ENCODE peak calls at places on chromosomes 11 and 22, in six cellular contexts. N, A, M, R, X and J are unnamed samples.

GRCh38 chr11:66286699-66287098 is 2.2 kb downstream of the YIF1A start:
- DNase-seq in X (no peak), M (no peak), N (no peak), A (no peak), R (no peak), J (no peak)

GRCh38 chr22:29580200-29580810 is 608 bp downstream of the NIPSNAP1 start:
- DNase-seq in R (peak; percentile 62), M (no peak), X (no peak), N (no peak), A (peak; percentile 21), J (no peak)

GRCh38 chr11:73729594-73730206 is 31.2 kb downstream of the RAB6A start:
- DNase-seq in M (no peak), R (peak; percentile 40), X (no peak), A (peak; percentile 9), N (no peak), J (peak; percentile 56)

GRCh38 chr11:124748481-124749338 is 3.3 kb downstream of the VSIG2 start:
- DNase-seq in A (no peak), M (peak; percentile 41), N (peak; percentile 72), R (no peak), X (no peak), J (no peak)

GRCh38 chr22:18731075-18731666 is 119.5 kb upstream of the RIMBP3 start:
- DNase-seq in X (no peak), N (no peak), R (no peak), A (no peak), M (no peak), J (no peak)

GRCh38 chr11:128180446-128181089 is 406.8 kb downstream of the ETS1 start:
- DNase-seq in R (no peak), M (peak; percentile 94), N (no peak), X (no peak), A (no peak), J (no peak)

GRCh38 chr11:22703040-22703439 is 36.6 kb downstream of the GAS2 start:
- DNase-seq in A (no peak), R (no peak), N (no peak), X (no peak), M (peak; percentile 92), J (peak; percentile 29)

GRCh38 chr11:117179048-117179999 is 781 bp downstream of the SIDT2 start:
- DNase-seq in R (no peak), X (peak; percentile 53), A (peak; percentile 58), N (peak; percentile 89), M (peak; percentile 58), J (peak; percentile 42)

GRCh38 chr11:57340228-57340627 is 2.1 kb downstream of the P2RX3 start:
- DNase-seq in N (no peak), A (no peak), R (peak; percentile 59), M (peak; percentile 26), X (no peak), J (no peak)

GRCh38 chr11:132588366-132588765 is 943.9 kb downstream of the OPCML start:
- DNase-seq in A (no peak), X (no peak), R (no peak), M (no peak), N (no peak), J (no peak)

GRCh38 chr11:84687433-84687832 is 939.7 kb downstream of the DLG2 start:
- DNase-seq in X (no peak), M (no peak), A (no peak), R (no peak), N (no peak), J (no peak)

GRCh38 chr11:119339581-119340334 is 925 bp downstream of the C1QTNF5 start:
- DNase-seq in M (peak; percentile 48), A (peak; percentile 35), N (peak; percentile 93), R (peak; percentile 95), X (peak; percentile 85), J (peak; percentile 71)

GRCh38 chr11:95589893-95590612 is 199.5 kb downstream of the FAM76B start:
- DNase-seq in R (no peak), X (no peak), A (no peak), M (no peak), N (no peak), J (no peak)

GRCh38 chr11:43404836-43405479 is 46.2 kb downstream of the TTC17 start:
- DNase-seq in A (peak; percentile 19), X (no peak), M (no peak), N (no peak), R (no peak), J (no peak)
- TF ChIP-seq CTCF in A (no peak), X (no peak), M (no peak), N (no peak), R (no peak), J (no peak)

GRCh38 chr22:46250035-46250782 is at the start of gene CDPF1:
- DNase-seq in R (peak; percentile 98), N (peak; percentile 100), A (peak; percentile 90), X (peak; percentile 94), M (peak; percentile 77), J (peak; percentile 94)
- TF ChIP-seq CTCF in R (no peak), N (no peak), A (peak; percentile 30), X (no peak), M (no peak), J (no peak)

GRCh38 chr11:37988031-37988430 is 1390.0 kb upstream of the RAG2 start:
- DNase-seq in A (no peak), R (peak; percentile 28), N (no peak), M (peak; percentile 94), X (no peak), J (no peak)
- TF ChIP-seq CTCF in A (no peak), R (no peak), N (no peak), M (no peak), X (no peak), J (no peak)

DNA sequence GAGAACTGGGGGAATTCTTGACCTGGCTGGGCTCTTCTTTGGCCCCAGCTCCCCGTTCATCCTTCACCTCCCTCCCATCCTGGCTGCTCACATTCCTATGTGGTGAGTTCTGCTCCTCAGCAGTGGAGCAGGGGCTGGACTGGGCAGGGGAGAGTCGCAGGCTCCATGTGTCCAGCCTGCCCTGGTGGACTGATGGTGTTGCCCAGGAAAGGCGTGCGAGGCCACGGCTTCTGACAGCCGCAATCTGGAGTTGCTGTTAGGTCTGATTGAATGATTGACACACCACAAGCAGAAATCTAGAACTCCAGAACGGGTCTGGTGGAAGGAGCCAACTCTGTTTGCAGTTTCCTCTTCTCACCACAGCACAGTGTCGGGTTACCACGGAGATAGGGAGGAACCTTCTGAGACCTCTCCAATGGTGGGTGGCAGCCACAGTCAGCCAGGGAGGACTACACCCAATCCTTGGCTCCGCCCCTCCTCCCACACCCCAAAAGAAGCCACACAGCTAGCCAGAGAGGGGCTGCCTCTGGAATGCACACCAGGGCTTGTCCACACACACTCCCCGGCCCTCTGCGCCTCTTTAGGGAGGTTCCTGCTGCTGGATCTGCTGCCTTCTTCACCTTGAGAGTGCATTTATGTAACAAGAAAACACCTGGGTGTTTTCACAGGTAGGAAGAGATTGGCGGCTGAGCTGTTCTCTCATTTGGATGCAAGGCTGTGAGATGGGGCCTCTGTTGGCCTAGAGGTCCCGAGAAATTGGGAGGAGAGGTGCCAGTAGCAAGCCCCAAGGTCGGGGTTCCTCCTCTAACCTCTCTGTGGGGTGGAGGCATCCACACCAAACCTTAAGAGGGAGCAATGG is 56.4 kb upstream of the CD44 start:
- DNase-seq in N (peak; percentile 84), R (no peak), A (peak; percentile 65), M (peak; percentile 85), X (peak; percentile 46), J (peak; percentile 58)
- TF ChIP-seq CTCF in N (peak; percentile 30), R (no peak), A (no peak), M (peak; percentile 6), X (no peak), J (no peak)

GRCh38 chr11:12053606-12054361 is 45.4 kb upstream of the DKK3 start:
- DNase-seq in N (no peak), M (peak; percentile 65), R (no peak), A (no peak), X (no peak), J (no peak)

GRCh38 chr11:12048936-12049790 is 40.7 kb upstream of the DKK3 start:
- DNase-seq in M (peak; percentile 70), A (no peak), N (no peak), R (no peak), X (no peak), J (no peak)

GRCh38 chr11:12052676-12053605 is 44.5 kb upstream of the DKK3 start:
- DNase-seq in X (no peak), R (no peak), A (no peak), M (no peak), N (no peak), J (peak; percentile 30)

GRCh38 chr11:12050911-12051667 is 42.7 kb upstream of the DKK3 start:
- DNase-seq in A (no peak), M (no peak), R (no peak), X (no peak), N (no peak), J (no peak)

GRCh38 chr11:12050470-12050891 is 42.1 kb upstream of the DKK3 start:
- DNase-seq in A (no peak), X (no peak), R (no peak), M (peak; percentile 65), N (no peak), J (no peak)
- TF ChIP-seq CTCF in A (no peak), X (no peak), R (no peak), M (no peak), N (no peak), J (no peak)

GRCh38 chr11:47185305-47186075 is 744 bp downstream of the PACSIN3 start:
- DNase-seq in R (peak; percentile 63), A (no peak), X (peak; percentile 75), N (peak; percentile 88), M (no peak), J (peak; percentile 71)

GRCh38 chr11:47187723-47188122 is 1.5 kb upstream of the PACSIN3 start:
- DNase-seq in N (no peak), M (no peak), X (no peak), R (peak; percentile 69), A (no peak), J (no peak)

GRCh38 chr11:47186076-47186936 is at the start of gene PACSIN3:
- DNase-seq in N (peak; percentile 90), X (peak; percentile 71), R (peak; percentile 92), M (no peak), A (no peak), J (peak; percentile 71)

GRCh38 chr11:47188262-47188661 is 2.0 kb upstream of the PACSIN3 start:
- DNase-seq in R (peak; percentile 83), A (no peak), X (no peak), M (no peak), N (no peak), J (no peak)

DNA sequence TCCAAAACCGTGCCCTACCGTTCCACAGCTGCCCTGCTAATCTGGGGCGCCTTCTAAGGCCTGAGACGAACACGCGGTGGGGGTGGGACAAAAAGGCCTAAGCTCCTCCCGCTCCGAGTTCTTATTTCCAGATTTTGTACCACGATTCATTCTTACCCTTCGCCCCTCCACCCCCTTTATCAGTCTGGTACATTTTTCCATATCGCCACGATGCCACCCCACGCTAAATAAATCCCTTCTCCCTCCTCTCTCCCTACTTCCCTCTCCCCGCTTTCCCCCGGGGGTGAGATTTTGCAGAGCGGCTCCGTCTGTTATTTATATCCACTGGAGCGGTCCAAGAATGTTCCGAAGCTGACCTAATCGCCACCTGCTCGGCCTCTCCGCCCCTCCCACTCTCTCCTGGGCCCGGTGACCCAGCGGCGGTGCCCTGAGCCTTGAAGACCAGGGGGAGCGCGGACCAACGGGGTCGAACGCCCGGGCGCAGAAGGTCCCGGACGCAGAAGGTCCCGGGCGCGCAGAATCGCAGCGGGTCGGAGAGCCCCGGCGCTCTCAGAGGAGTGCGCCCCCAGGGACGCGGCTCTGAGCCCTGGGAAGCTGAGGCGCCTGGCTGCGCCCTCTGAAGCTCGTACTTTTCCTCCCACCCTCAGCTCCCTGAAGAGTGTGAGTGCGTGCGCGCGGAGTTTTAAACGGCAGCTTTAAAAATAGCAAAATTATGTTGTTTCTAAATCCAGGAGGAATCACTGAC is 875 bp upstream of the PACSIN3 start:
- DNase-seq in R (peak; percentile 72), M (peak; percentile 47), N (peak; percentile 81), X (peak; percentile 70), A (no peak), J (peak; percentile 45)
- TF ChIP-seq CTCF in R (no peak), M (no peak), N (no peak), X (no peak), A (peak; percentile 25), J (no peak)